ENCODE peak calls at places on chromosomes 1 and 21, in four cellular contexts. One of them, this sample, is unnamed.

GRCh38 chr1:31372961-31373896 is at the start of gene FABP3:
- DNase-seq in IMR-90: peak
- DNase-seq in mesendoderm: peak
- DNase-seq in H1: peak
- DNase-seq in this sample: peak

GRCh38 chr1:210728437-210729149 is 399.9 kb downstream of the HHAT start:
- DNase-seq in IMR-90: no peak
- DNase-seq in mesendoderm: no peak
- DNase-seq in H1: no peak
- DNase-seq in this sample: no peak

GRCh38 chr1:47226121-47226977 is 5.7 kb downstream of the TAL1 start:
- DNase-seq in IMR-90: no peak
- DNase-seq in mesendoderm: no peak
- DNase-seq in H1: no peak
- DNase-seq in this sample: no peak

GRCh38 chr1:113190930-113191329 is 117.9 kb downstream of the LRIG2 start:
- DNase-seq in IMR-90: no peak
- DNase-seq in mesendoderm: no peak
- DNase-seq in H1: no peak
- DNase-seq in this sample: no peak

GRCh38 chr1:70392626-70393025 is 18.4 kb upstream of the CTH start:
- DNase-seq in IMR-90: no peak
- DNase-seq in mesendoderm: no peak
- DNase-seq in H1: no peak
- DNase-seq in this sample: no peak

GRCh38 chr1:84876353-84876752 is 16.7 kb downstream of the LPAR3 start:
- DNase-seq in IMR-90: no peak
- DNase-seq in mesendoderm: no peak
- DNase-seq in H1: no peak
- DNase-seq in this sample: no peak

GRCh38 chr1:107990606-107991005 is 25.6 kb upstream of the VAV3 start:
- DNase-seq in IMR-90: no peak
- DNase-seq in mesendoderm: no peak
- DNase-seq in H1: no peak
- DNase-seq in this sample: no peak

GRCh38 chr1:188386666-188387065 is 1557.9 kb downstream of the PLA2G4A start:
- DNase-seq in IMR-90: no peak
- DNase-seq in mesendoderm: no peak
- DNase-seq in H1: no peak
- DNase-seq in this sample: no peak

GRCh38 chr1:229572286-229572685 is 13.8 kb upstream of the ABCB10 start:
- DNase-seq in IMR-90: no peak
- DNase-seq in mesendoderm: no peak
- DNase-seq in H1: no peak
- DNase-seq in this sample: no peak

GRCh38 chr1:160963521-160963920 is 8.9 kb upstream of the ITLN2 start:
- DNase-seq in IMR-90: no peak
- DNase-seq in mesendoderm: no peak
- DNase-seq in H1: no peak
- DNase-seq in this sample: no peak

GRCh38 chr1:16420719-16421118 is 16.5 kb downstream of the SPATA21 start:
- DNase-seq in IMR-90: no peak
- DNase-seq in mesendoderm: no peak
- DNase-seq in H1: no peak
- DNase-seq in this sample: no peak

GRCh38 chr1:206685749-206686485 is 1.2 kb downstream of the MAPKAPK2 start:
- DNase-seq in IMR-90: peak
- DNase-seq in mesendoderm: peak
- DNase-seq in H1: no peak
- DNase-seq in this sample: no peak

GRCh38 chr1:150973258-150973825 is 1.3 kb downstream of the CERS2 start:
- DNase-seq in IMR-90: no peak
- DNase-seq in mesendoderm: no peak
- DNase-seq in H1: no peak
- DNase-seq in this sample: no peak

GRCh38 chr1:192749349-192749748 is 59.5 kb upstream of the RGS2 start:
- DNase-seq in IMR-90: no peak
- DNase-seq in mesendoderm: no peak
- DNase-seq in H1: no peak
- DNase-seq in this sample: no peak

GRCh38 chr21:29296452-29296851 is 2.3 kb upstream of the BACH1 start:
- DNase-seq in IMR-90: no peak
- DNase-seq in mesendoderm: no peak
- DNase-seq in H1: no peak
- DNase-seq in this sample: no peak

GRCh38 chr1:44628962-44629756 is 45.1 kb downstream of the TMEM53 start:
- DNase-seq in IMR-90: peak
- DNase-seq in mesendoderm: no peak
- DNase-seq in H1: no peak
- DNase-seq in this sample: no peak

GRCh38 chr1:238710697-238711096 is 675.7 kb upstream of the CHRM3 start:
- DNase-seq in IMR-90: peak
- DNase-seq in mesendoderm: peak
- DNase-seq in H1: peak
- DNase-seq in this sample: no peak

GRCh38 chr1:88802950-88803349 is 88.4 kb downstream of the GTF2B start:
- DNase-seq in IMR-90: peak
- DNase-seq in mesendoderm: no peak
- DNase-seq in H1: no peak
- DNase-seq in this sample: no peak

GRCh38 chr1:152107984-152108898 is 7.0 kb downstream of the TCHH start:
- DNase-seq in IMR-90: peak
- DNase-seq in mesendoderm: peak
- DNase-seq in H1: no peak
- DNase-seq in this sample: peak

GRCh38 chr1:227424159-227424680 is 105.9 kb upstream of the CDC42BPA start:
- DNase-seq in IMR-90: peak
- DNase-seq in mesendoderm: no peak
- DNase-seq in H1: no peak
- DNase-seq in this sample: no peak

GRCh38 chr1:238052496-238053266 is 162.0 kb upstream of the ZP4 start:
- DNase-seq in IMR-90: peak
- DNase-seq in mesendoderm: peak
- DNase-seq in H1: no peak
- DNase-seq in this sample: no peak

GRCh38 chr21:46327711-46328110 is 3.8 kb downstream of the PCNT start:
- DNase-seq in IMR-90: no peak
- DNase-seq in mesendoderm: no peak
- DNase-seq in H1: no peak
- DNase-seq in this sample: no peak

GRCh38 chr1:90850181-90850924 is 133.3 kb upstream of the BARHL2 start:
- DNase-seq in IMR-90: no peak
- DNase-seq in mesendoderm: no peak
- DNase-seq in H1: no peak
- DNase-seq in this sample: peak

GRCh38 chr1:61083799-61084385 is 1.5 kb downstream of the NFIA start:
- DNase-seq in IMR-90: no peak
- DNase-seq in mesendoderm: no peak
- DNase-seq in H1: no peak
- DNase-seq in this sample: no peak

GRCh38 chr1:116508984-116509980 is 61.5 kb downstream of the CD58 start:
- DNase-seq in IMR-90: peak
- DNase-seq in mesendoderm: no peak
- DNase-seq in H1: no peak
- DNase-seq in this sample: no peak

GRCh38 chr1:84571150-84571535 is 3.1 kb downstream of the CTBS start:
- DNase-seq in IMR-90: peak
- DNase-seq in mesendoderm: no peak
- DNase-seq in H1: no peak
- DNase-seq in this sample: no peak

GRCh38 chr1:229022595-229023350 is 248.1 kb upstream of the RAB4A start:
- DNase-seq in IMR-90: no peak
- DNase-seq in mesendoderm: no peak
- DNase-seq in H1: no peak
- DNase-seq in this sample: no peak

GRCh38 chr1:111204211-111204883 is 3.9 kb upstream of the DENND2D start:
- DNase-seq in IMR-90: no peak
- DNase-seq in mesendoderm: no peak
- DNase-seq in H1: no peak
- DNase-seq in this sample: no peak

GRCh38 chr1:160048335-160048734 is 16.5 kb upstream of the PIGM start:
- DNase-seq in IMR-90: no peak
- DNase-seq in mesendoderm: no peak
- DNase-seq in H1: no peak
- DNase-seq in this sample: no peak

GRCh38 chr1:88683848-88684481 is at the start of gene PKN2:
- DNase-seq in IMR-90: peak
- DNase-seq in mesendoderm: peak
- DNase-seq in H1: peak
- DNase-seq in this sample: peak

GRCh38 chr1:112788561-112788960 is 73.4 kb upstream of the PPM1J start:
- DNase-seq in IMR-90: peak
- DNase-seq in mesendoderm: no peak
- DNase-seq in H1: no peak
- DNase-seq in this sample: no peak

GRCh38 chr1:70003509-70003908 is 201.9 kb downstream of the LRRC40 start:
- DNase-seq in IMR-90: no peak
- DNase-seq in mesendoderm: no peak
- DNase-seq in H1: no peak
- DNase-seq in this sample: no peak

GRCh38 chr1:212518188-212518951 is 85.7 kb downstream of the NENF start:
- DNase-seq in IMR-90: peak
- DNase-seq in mesendoderm: peak
- DNase-seq in H1: no peak
- DNase-seq in this sample: no peak

GRCh38 chr1:72037745-72038343 is 244.5 kb downstream of the NEGR1 start:
- DNase-seq in IMR-90: peak
- DNase-seq in mesendoderm: peak
- DNase-seq in H1: no peak
- DNase-seq in this sample: no peak

GRCh38 chr1:22334860-22335550 is 116.6 kb upstream of the ZBTB40 start:
- DNase-seq in IMR-90: no peak
- DNase-seq in mesendoderm: no peak
- DNase-seq in H1: no peak
- DNase-seq in this sample: no peak

GRCh38 chr1:22331618-22332017 is 120.0 kb upstream of the ZBTB40 start:
- DNase-seq in IMR-90: no peak
- DNase-seq in mesendoderm: no peak
- DNase-seq in H1: no peak
- DNase-seq in this sample: no peak

GRCh38 chr1:22332166-22332717 is 119.4 kb upstream of the ZBTB40 start:
- DNase-seq in IMR-90: no peak
- DNase-seq in mesendoderm: peak
- DNase-seq in H1: no peak
- DNase-seq in this sample: no peak

GRCh38 chr1:22333516-22334121 is 118.0 kb upstream of the ZBTB40 start:
- DNase-seq in IMR-90: no peak
- DNase-seq in mesendoderm: no peak
- DNase-seq in H1: no peak
- DNase-seq in this sample: no peak

DNA sequence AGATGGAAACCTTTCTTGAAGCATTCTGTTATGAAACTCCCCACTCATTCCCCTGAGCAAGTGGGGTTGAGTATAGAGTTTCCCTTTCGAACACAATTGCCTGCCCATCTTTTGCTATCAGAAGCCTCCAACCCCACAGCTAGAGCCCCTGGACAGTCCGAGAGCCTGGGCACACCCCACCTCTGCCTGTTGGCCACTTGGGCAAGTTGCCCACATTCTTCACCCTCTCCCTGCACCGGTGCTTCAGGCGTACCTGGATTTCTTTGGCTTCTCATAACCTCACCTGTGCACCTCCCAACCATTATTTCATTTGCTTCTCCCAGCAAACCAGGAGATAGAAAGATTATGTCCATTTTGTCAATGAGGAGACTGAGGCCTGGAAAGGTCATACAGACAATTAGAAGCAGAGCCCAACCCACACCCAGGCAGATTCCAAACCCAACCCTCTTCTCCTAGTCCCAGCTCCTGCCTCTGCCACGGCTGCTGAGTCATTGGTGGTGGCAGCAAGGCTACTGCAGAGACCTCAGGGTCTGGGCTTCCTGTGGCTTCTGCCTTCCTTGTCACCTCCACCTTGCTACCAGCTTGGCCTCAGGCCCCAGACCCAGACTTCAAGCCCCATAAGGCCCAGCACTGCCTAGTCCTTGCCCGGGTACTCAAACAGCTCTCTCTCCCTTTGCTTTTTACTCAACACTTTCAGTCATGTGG is 118.7 kb upstream of the ZBTB40 start:
- DNase-seq in IMR-90: no peak
- DNase-seq in mesendoderm: peak
- DNase-seq in H1: no peak
- DNase-seq in this sample: no peak
- H3K56ac ChIP-seq in IMR-90: no peak
- H3K56ac ChIP-seq in mesendoderm: no peak
- H3K56ac ChIP-seq in H1: no peak
- H3K56ac ChIP-seq in this sample: no peak

GRCh38 chr1:189987509-189987908 is 490.2 kb downstream of the BRINP3 start:
- DNase-seq in IMR-90: no peak
- DNase-seq in mesendoderm: no peak
- DNase-seq in H1: no peak
- DNase-seq in this sample: no peak

DNA sequence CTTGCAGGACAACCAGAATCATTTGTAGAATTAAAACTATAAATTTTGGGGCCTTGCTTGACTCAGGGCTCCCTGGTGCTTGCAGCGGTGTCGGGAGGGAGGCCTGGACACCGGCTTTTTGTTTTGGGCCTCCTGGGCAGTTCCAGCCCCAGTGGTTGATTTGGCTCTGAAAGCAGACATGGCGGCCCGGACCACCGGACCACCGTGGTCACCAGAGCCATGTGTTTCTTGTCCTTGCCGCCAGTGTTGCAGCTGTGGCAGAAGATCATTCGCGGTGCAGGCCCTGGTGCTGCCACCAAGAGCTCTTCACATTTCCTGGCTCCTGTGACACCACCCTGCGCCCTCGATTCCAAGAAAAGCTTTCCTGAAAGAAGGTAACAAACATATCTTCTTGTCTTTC is 484.8 kb downstream of the BRINP3 start:
- DNase-seq in IMR-90: no peak
- DNase-seq in mesendoderm: no peak
- DNase-seq in H1: no peak
- DNase-seq in this sample: no peak
- H3K56ac ChIP-seq in IMR-90: no peak
- H3K56ac ChIP-seq in mesendoderm: no peak
- H3K56ac ChIP-seq in H1: no peak
- H3K56ac ChIP-seq in this sample: no peak

DNA sequence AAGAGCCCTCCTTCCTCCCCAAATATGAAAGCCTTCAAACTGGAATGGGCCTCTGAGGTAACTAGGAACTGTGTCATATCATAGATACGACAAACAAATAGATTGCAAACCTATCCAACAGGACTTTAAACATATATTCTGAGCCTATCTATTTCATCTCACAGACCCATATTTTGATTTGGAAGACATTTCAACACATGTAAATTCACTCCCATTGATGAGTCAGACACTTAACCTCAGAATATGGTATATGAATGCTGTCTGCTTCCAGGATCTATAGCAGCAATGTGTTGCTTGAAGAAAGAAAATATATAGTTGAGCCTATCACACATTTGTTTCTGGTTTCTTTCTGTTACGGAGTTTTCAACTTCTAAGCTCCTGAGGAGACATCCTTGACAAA is 221.9 kb upstream of the SAMSN1 start:
- DNase-seq in IMR-90: no peak
- DNase-seq in mesendoderm: no peak
- DNase-seq in H1: no peak
- DNase-seq in this sample: no peak
- H3K56ac ChIP-seq in IMR-90: no peak
- H3K56ac ChIP-seq in mesendoderm: no peak
- H3K56ac ChIP-seq in H1: no peak
- H3K56ac ChIP-seq in this sample: no peak

GRCh38 chr1:200979574-200980451 is 43.7 kb downstream of the KIF21B start:
- DNase-seq in IMR-90: no peak
- DNase-seq in mesendoderm: peak
- DNase-seq in H1: peak
- DNase-seq in this sample: peak
- H3K56ac ChIP-seq in IMR-90: no peak
- H3K56ac ChIP-seq in mesendoderm: no peak
- H3K56ac ChIP-seq in H1: no peak
- H3K56ac ChIP-seq in this sample: no peak